ENCODE peak calls at places on chromosomes 6 and 20, in seven cellular contexts. Q is substantia nigra; R is NCI-H2081; S is GM23248; I is cardiac muscle cell; M is stimulated activated naive CD8-positive, alpha-beta T cell treated with anti-CD3 and anti-CD28 coated beads, Interleukin-15, Interleukin-2, amounts not matched to agents 100 U/mL and 50 U/mL, for 24 hours; O is neuronal stem cell. H is an unnamed sample.

GRCh38 chr6:135830452-135830851 is 21.0 kb upstream of the PDE7B start:
- DNase-seq in Q (no peak), R (no peak), S (peak; percentile 26), I (no peak), M (no peak), O (no peak), H (no peak)

GRCh38 chr6:6005467-6006427 is 978 bp downstream of the NRN1 start:
- DNase-seq in Q (no peak), R (no peak), S (peak; percentile 59), I (no peak), M (no peak), O (no peak), H (peak; percentile 26)

GRCh38 chr6:154450498-154450897 is 60.0 kb downstream of the CNKSR3 start:
- DNase-seq in Q (no peak), R (peak; percentile 93), S (no peak), I (no peak), M (no peak), O (no peak), H (no peak)

GRCh38 chr6:135087803-135088202 is 33.2 kb upstream of the HBS1L start:
- DNase-seq in Q (no peak), R (no peak), S (no peak), I (no peak), M (peak; percentile 32), O (no peak), H (no peak)

GRCh38 chr6:16901777-16902176 is 140.5 kb upstream of the ATXN1 start:
- DNase-seq in Q (no peak), R (peak; percentile 80), S (peak; percentile 82), I (no peak), M (no peak), O (no peak), H (peak; percentile 73)

GRCh38 chr20:45036044-45036755 is 64.7 kb downstream of the KCNS1 start:
- DNase-seq in Q (no peak), R (no peak), S (peak; percentile 65), I (no peak), M (peak; percentile 63), O (no peak), H (no peak)

GRCh38 chr6:19157496-19157895 is 679.7 kb upstream of the ID4 start:
- DNase-seq in Q (no peak), R (no peak), S (no peak), I (no peak), M (no peak), O (no peak), H (no peak)

GRCh38 chr20:47735412-47736400 is 49.6 kb downstream of the SULF2 start:
- DNase-seq in Q (no peak), R (no peak), S (no peak), I (no peak), M (no peak), O (no peak), H (no peak)

GRCh38 chr6:151506761-151507160 is 12.9 kb downstream of the CCDC170 start:
- DNase-seq in Q (no peak), R (no peak), S (no peak), I (no peak), M (no peak), O (no peak), H (no peak)

GRCh38 chr20:63351811-63352591 is 9.1 kb downstream of the CHRNA4 start:
- DNase-seq in Q (peak; percentile 64), R (no peak), S (no peak), I (peak; percentile 50), M (no peak), O (no peak), H (no peak)

GRCh38 chr6:21748343-21749063 is 155.0 kb downstream of the SOX4 start:
- DNase-seq in Q (no peak), R (peak; percentile 46), S (peak; percentile 66), I (no peak), M (no peak), O (no peak), H (peak; percentile 31)

GRCh38 chr20:18989736-18990474 is 176.3 kb downstream of the SCP2D1 start:
- DNase-seq in Q (no peak), R (no peak), S (no peak), I (no peak), M (no peak), O (no peak), H (no peak)

GRCh38 chr20:43820742-43821330 is 93.8 kb upstream of the TOX2 start:
- DNase-seq in Q (no peak), R (no peak), S (no peak), I (no peak), M (no peak), O (no peak), H (no peak)

GRCh38 chr6:43859213-43859612 is 89.2 kb downstream of the VEGFA start:
- DNase-seq in Q (no peak), R (no peak), S (no peak), I (no peak), M (no peak), O (no peak), H (no peak)

GRCh38 chr6:7267521-7268091 is 45.4 kb downstream of the SSR1 start:
- DNase-seq in Q (peak; percentile 41), R (no peak), S (peak; percentile 97), I (no peak), M (no peak), O (no peak), H (peak; percentile 92)

GRCh38 chr6:25485820-25486559 is 166.0 kb upstream of the SCGN start:
- DNase-seq in Q (no peak), R (peak; percentile 82), S (peak; percentile 12), I (peak; percentile 95), M (no peak), O (no peak), H (no peak)

GRCh38 chr20:19981091-19981490 is 36.1 kb upstream of the NAA20 start:
- DNase-seq in Q (no peak), R (no peak), S (peak; percentile 44), I (no peak), M (no peak), O (no peak), H (no peak)

GRCh38 chr6:29968130-29968529 is 25.8 kb downstream of the HLA-A start:
- DNase-seq in Q (no peak), R (no peak), S (peak; percentile 23), I (no peak), M (no peak), O (no peak), H (no peak)

GRCh38 chr6:167676000-167676665 is 150.6 kb upstream of the AFDN start:
- DNase-seq in Q (no peak), R (no peak), S (no peak), I (peak; percentile 53), M (no peak), O (no peak), H (no peak)

GRCh38 chr6:18363746-18364145 is 23.4 kb upstream of the RNF144B start:
- DNase-seq in Q (no peak), R (no peak), S (no peak), I (no peak), M (no peak), O (peak; percentile 27), H (no peak)

GRCh38 chr6:118017301-118017854 is 110.3 kb downstream of the SLC35F1 start:
- DNase-seq in Q (no peak), R (peak; percentile 20), S (no peak), I (no peak), M (no peak), O (no peak), H (no peak)

GRCh38 chr6:158708239-158708638 is 58.4 kb downstream of the SYTL3 start:
- DNase-seq in Q (no peak), R (no peak), S (no peak), I (peak; percentile 56), M (no peak), O (no peak), H (no peak)

GRCh38 chr6:125020385-125020784 is 58.1 kb downstream of the RNF217 start:
- DNase-seq in Q (no peak), R (peak; percentile 7), S (peak; percentile 82), I (no peak), M (no peak), O (no peak), H (peak; percentile 59)

GRCh38 chr6:119626884-119627619 is 277.5 kb upstream of the MAN1A1 start:
- DNase-seq in Q (no peak), R (no peak), S (peak; percentile 18), I (no peak), M (no peak), O (no peak), H (no peak)

H was measured in GM03348.